ENCODE peak calls at places on chromosomes 3 and 15, in six cellular contexts. L, H, T, P, B and X are unnamed samples. For H3K4me1, the result is how much of the 10 kb centered on the place peaks cover.

GRCh38 chr3:196322-197153 is at the start of gene CHL1:
- DNase-seq in L (peak), H (no peak), T (peak), P (no peak), B (no peak), X (no peak)

GRCh38 chr3:177830411-177830849 is 633.1 kb upstream of the TBL1XR1 start:
- DNase-seq in L (no peak), H (no peak), T (no peak), P (no peak), B (peak), X (no peak)

GRCh38 chr3:106824856-106825255 is 552.4 kb upstream of the CCDC54 start:
- DNase-seq in L (no peak), H (no peak), T (no peak), P (peak), B (no peak), X (no peak)

GRCh38 chr3:4409415-4409814 is 57.7 kb downstream of the SUMF1 start:
- DNase-seq in L (no peak), H (no peak), T (no peak), P (no peak), B (no peak), X (no peak)

GRCh38 chr3:9949626-9950025 is 2.6 kb downstream of the PRRT3 start:
- DNase-seq in L (no peak), H (no peak), T (no peak), P (no peak), B (no peak), X (no peak)

GRCh38 chr3:186515115-186515514 is 29.1 kb downstream of the CRYGS start:
- DNase-seq in L (no peak), H (no peak), T (no peak), P (no peak), B (no peak), X (no peak)

GRCh38 chr15:64651573-64652260 is 123.7 kb downstream of the RBPMS2 start:
- DNase-seq in L (no peak), H (no peak), T (no peak), P (peak), B (no peak), X (no peak)

GRCh38 chr15:58396181-58396580 is 35.6 kb upstream of the LIPC start:
- DNase-seq in L (no peak), H (no peak), T (no peak), P (no peak), B (no peak), X (no peak)

GRCh38 chr15:53414167-53414566 is 345.3 kb downstream of the WDR72 start:
- DNase-seq in L (no peak), H (no peak), T (no peak), P (peak), B (no peak), X (no peak)

GRCh38 chr3:10468611-10469354 is 36.6 kb downstream of the ATP2B2 start:
- DNase-seq in L (no peak), H (no peak), T (no peak), P (no peak), B (no peak), X (no peak)

GRCh38 chr15:76799760-76800159 is 105.4 kb downstream of the SCAPER start:
- DNase-seq in L (no peak), H (peak), T (no peak), P (no peak), B (no peak), X (no peak)

GRCh38 chr3:103991461-103992115 is 1375.1 kb upstream of the ALCAM start:
- DNase-seq in L (no peak), H (no peak), T (no peak), P (no peak), B (no peak), X (no peak)

GRCh38 chr15:101151286-101151685 is 100.6 kb downstream of the CHSY1 start:
- DNase-seq in L (no peak), H (no peak), T (no peak), P (no peak), B (no peak), X (peak)

GRCh38 chr3:28134792-28135375 is 106.5 kb upstream of the CMC1 start:
- DNase-seq in L (no peak), H (no peak), T (no peak), P (peak), B (no peak), X (peak)

GRCh38 chr15:85563328-85563727 is 182.9 kb downstream of the AKAP13 start:
- DNase-seq in L (no peak), H (no peak), T (no peak), P (peak), B (no peak), X (no peak)

GRCh38 chr3:147651107-147651506 is 241.9 kb downstream of the ZIC1 start:
- DNase-seq in L (no peak), H (no peak), T (no peak), P (no peak), B (no peak), X (no peak)

GRCh38 chr3:4813855-4814254 is 165.4 kb upstream of the BHLHE40 start:
- DNase-seq in L (no peak), H (no peak), T (no peak), P (no peak), B (no peak), X (no peak)

GRCh38 chr3:33971055-33971454 is 172.6 kb downstream of the PDCD6IP start:
- DNase-seq in L (no peak), H (no peak), T (no peak), P (no peak), B (no peak), X (no peak)

GRCh38 chr15:77455696-77456293 is 35.1 kb downstream of the HMG20A start:
- DNase-seq in L (no peak), H (no peak), T (no peak), P (no peak), B (no peak), X (no peak)

GRCh38 chr15:39969871-39970270 is 36.0 kb downstream of the EIF2AK4 start:
- DNase-seq in L (peak), H (no peak), T (no peak), P (no peak), B (peak), X (peak)

GRCh38 chr3:134330895-134331810 is 43.1 kb downstream of the AMOTL2 start:
- DNase-seq in L (no peak), H (no peak), T (no peak), P (no peak), B (no peak), X (no peak)

GRCh38 chr15:45855907-45856579 is 221.2 kb downstream of the SQOR start:
- DNase-seq in L (no peak), H (no peak), T (no peak), P (no peak), B (no peak), X (no peak)

DNA sequence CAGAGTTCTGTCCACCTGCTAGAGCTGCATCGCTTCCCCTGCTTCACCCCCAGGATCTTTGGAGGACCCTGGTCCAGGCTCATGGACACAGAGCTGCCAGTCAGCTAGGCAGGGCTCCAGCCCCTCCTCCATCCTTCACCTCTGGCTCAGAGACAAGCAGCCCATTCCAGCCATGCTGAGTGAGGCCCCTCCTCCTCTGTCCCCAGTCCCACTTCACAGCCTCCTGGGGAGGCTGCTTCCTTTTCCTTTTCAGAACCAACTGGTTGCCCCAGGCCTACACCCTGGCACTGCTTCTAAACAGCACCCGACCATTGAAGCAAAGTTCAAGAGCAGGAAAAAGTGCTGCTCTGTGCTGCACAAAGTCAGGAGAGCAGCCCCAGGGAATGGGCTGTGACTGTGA is 22.2 kb downstream of the IQSEC1 start:
- DNase-seq in L (no peak), H (no peak), T (no peak), P (no peak), B (no peak), X (no peak)
- TF ChIP-seq CTCF in L (no peak), H (no peak), T (no peak), P (no peak), B (no peak), X (no peak)

GRCh38 chr15:70036585-70037343 is 61.0 kb downstream of the TLE3 start:
- DNase-seq in L (no peak), H (no peak), T (no peak), P (no peak), B (no peak), X (peak)
- H3K4me1 ChIP-seq in L (under half), H (under half), T (under half), P (under half), B (under half), X (under half)

GRCh38 chr3:63089735-63090134 is 188.4 kb upstream of the SYNPR start:
- DNase-seq in L (no peak), H (no peak), T (no peak), P (no peak), B (no peak), X (no peak)
- TF ChIP-seq EP300 in L (no peak), H (no peak), T (no peak), P (no peak), B (no peak), X (no peak)

GRCh38 chr15:81363713-81364112 is 10.3 kb downstream of the TMC3 start:
- DNase-seq in L (no peak), H (no peak), T (no peak), P (no peak), B (no peak), X (no peak)

GRCh38 chr15:81362790-81363189 is 11.2 kb downstream of the TMC3 start:
- DNase-seq in L (no peak), H (no peak), T (no peak), P (no peak), B (no peak), X (no peak)

GRCh38 chr15:81361891-81362290 is 12.1 kb downstream of the TMC3 start:
- DNase-seq in L (no peak), H (no peak), T (no peak), P (no peak), B (no peak), X (no peak)

GRCh38 chr15:81360491-81360890 is 13.5 kb downstream of the TMC3 start:
- DNase-seq in L (no peak), H (no peak), T (no peak), P (no peak), B (no peak), X (no peak)

GRCh38 chr15:81363261-81363660 is 10.8 kb downstream of the TMC3 start:
- DNase-seq in L (no peak), H (no peak), T (no peak), P (no peak), B (no peak), X (no peak)
- TF ChIP-seq CTCF in L (no peak), H (no peak), T (no peak), P (no peak), B (no peak), X (no peak)

GRCh38 chr3:71498543-71498942 is 85.0 kb downstream of the FOXP1 start:
- DNase-seq in L (no peak), H (no peak), T (no peak), P (no peak), B (no peak), X (no peak)
- H3K4me1 ChIP-seq in L (under half), H (half or more), T (under half), P (under half), B (under half), X (under half)

GRCh38 chr3:157104521-157104920 is 55.4 kb downstream of the CCNL1 start:
- DNase-seq in L (no peak), H (no peak), T (no peak), P (no peak), B (no peak), X (no peak)
- TF ChIP-seq EP300 in L (no peak), H (no peak), T (no peak), P (no peak), B (no peak), X (peak)

GRCh38 chr15:48469271-48469670 is 138.0 kb downstream of the DUT start:
- DNase-seq in L (no peak), H (no peak), T (no peak), P (no peak), B (no peak), X (no peak)
- TF ChIP-seq CTCF in L (no peak), H (no peak), T (no peak), P (no peak), B (no peak), X (no peak)